ENCODE peak calls at places on chromosomes 5 and 9, in ten cellular contexts. C is HCEC 1CT; L is NCI-H526; P is EH; I is Daoy; G is NCI-H460; F is T-helper 2 cell; K is uterus; M is stimulated activated CD8-positive, alpha-beta memory T cell treated with anti-CD3 and anti-CD28 coated beads, Interleukin-12 subunit alpha, Interleukin-12 subunit beta, amount 100 ng/mL, for 1 hour; R is GM10248. N is an unnamed sample.

GRCh38 chr9:114166606-114167572 is 11.6 kb downstream of the COL27A1 start:
- DNase-seq in C (no peak), L (no peak), P (peak; percentile 50), I (peak; percentile 69), G (no peak), F (no peak), K (no peak), M (no peak), R (no peak), N (peak; percentile 43)

GRCh38 chr9:15142903-15143534 is 164.0 kb downstream of the TTC39B start:
- DNase-seq in C (peak; percentile 49), L (peak; percentile 76), P (peak; percentile 63), I (peak; percentile 13), G (peak; percentile 27), F (no peak), K (no peak), M (no peak), R (peak; percentile 54), N (peak; percentile 73)

GRCh38 chr9:89154651-89155336 is 23.8 kb downstream of the SHC3 start:
- DNase-seq in C (peak; percentile 98), L (no peak), P (peak; percentile 91), I (peak; percentile 88), G (peak; percentile 60), F (no peak), K (no peak), M (no peak), R (no peak), N (peak; percentile 95)

GRCh38 chr5:36209664-36210063 is 32.1 kb downstream of the NADK2 start:
- DNase-seq in C (peak; percentile 80), L (no peak), P (peak; percentile 39), I (no peak), G (no peak), F (no peak), K (no peak), M (no peak), R (no peak), N (peak; percentile 16)

GRCh38 chr5:68290260-68290674 is 74.7 kb downstream of the PIK3R1 start:
- DNase-seq in C (peak; percentile 25), L (peak; percentile 46), P (peak; percentile 79), I (no peak), G (no peak), F (no peak), K (no peak), M (no peak), R (no peak), N (peak; percentile 62)

GRCh38 chr9:19465571-19466267 is 56.9 kb downstream of the ACER2 start:
- DNase-seq in C (no peak), L (no peak), P (peak; percentile 26), I (no peak), G (no peak), F (no peak), K (no peak), M (no peak), R (no peak), N (no peak)

GRCh38 chr9:90365646-90366045 is 277.0 kb downstream of the DIRAS2 start:
- DNase-seq in C (no peak), L (no peak), P (no peak), I (no peak), G (no peak), F (no peak), K (no peak), M (no peak), R (no peak), N (no peak)

GRCh38 chr9:70165006-70165602 is 93.7 kb upstream of the SMC5 start:
- DNase-seq in C (peak; percentile 45), L (no peak), P (peak; percentile 43), I (no peak), G (no peak), F (no peak), K (no peak), M (no peak), R (no peak), N (no peak)

GRCh38 chr9:122246666-122247065 is 17.9 kb upstream of the LHX6 start:
- DNase-seq in C (no peak), L (no peak), P (no peak), I (no peak), G (no peak), F (no peak), K (no peak), M (no peak), R (no peak), N (no peak)

GRCh38 chr9:121154782-121155181 is 46.9 kb downstream of the RAB14 start:
- DNase-seq in C (no peak), L (no peak), P (no peak), I (peak; percentile 36), G (no peak), F (no peak), K (no peak), M (no peak), R (peak; percentile 14), N (no peak)

GRCh38 chr5:78699565-78700143 is 51.1 kb upstream of the LHFPL2 start:
- DNase-seq in C (peak; percentile 86), L (no peak), P (peak; percentile 95), I (peak; percentile 98), G (peak; percentile 43), F (no peak), K (no peak), M (no peak), R (no peak), N (peak; percentile 90)

GRCh38 chr5:61319388-61320146 is 12.5 kb upstream of the ZSWIM6 start:
- DNase-seq in C (no peak), L (no peak), P (no peak), I (no peak), G (no peak), F (no peak), K (no peak), M (no peak), R (peak; percentile 82), N (no peak)

GRCh38 chr5:75640395-75640794 is 29.1 kb downstream of the ANKDD1B start:
- DNase-seq in C (peak; percentile 74), L (no peak), P (peak; percentile 94), I (peak; percentile 67), G (no peak), F (no peak), K (no peak), M (no peak), R (no peak), N (peak; percentile 96)

GRCh38 chr5:68086857-68087256 is 128.7 kb upstream of the PIK3R1 start:
- DNase-seq in C (peak; percentile 83), L (peak; percentile 53), P (peak; percentile 91), I (peak; percentile 23), G (no peak), F (no peak), K (peak; percentile 41), M (no peak), R (no peak), N (peak; percentile 91)

GRCh38 chr9:95192631-95193030 is 124.9 kb downstream of the FANCC start:
- DNase-seq in C (no peak), L (no peak), P (no peak), I (no peak), G (no peak), F (no peak), K (no peak), M (no peak), R (no peak), N (no peak)

N was measured in fibroblast of the aortic adventitia.